ENCODE peak calls at places on chromosomes 3 and 15, in five cellular contexts. P is mucosa of gallbladder; L is activated CD4-positive, alpha-beta T cell treated with anti-CD3 and anti-CD28 coated beads, Interleukin-2, amount 50 U/mL, for 48 hours; Q is glutamatergic neuron; F is fibroblast of the aortic adventitia. H is an unnamed sample.

GRCh38 chr3:73255609-73256029 is 194.2 kb downstream of the EBLN2 start:
- DNase-seq in F (peak; percentile 87), P (peak; percentile 50), Q (no peak), L (no peak), H (no peak)

GRCh38 chr15:80478075-80478474 is 73.9 kb downstream of the ARNT2 start:
- DNase-seq in L (no peak), P (no peak), F (peak; percentile 87), Q (no peak), H (no peak)

GRCh38 chr15:85333132-85333831 is 47.1 kb upstream of the AKAP13 start:
- DNase-seq in Q (no peak), P (peak; percentile 38), L (no peak), F (peak; percentile 98), H (no peak)

GRCh38 chr3:171192176-171192854 is 165.8 kb upstream of the SLC2A2 start:
- DNase-seq in P (no peak), F (peak; percentile 96), Q (no peak), L (no peak), H (peak; percentile 51)

GRCh38 chr3:115098354-115099073 is 48.6 kb downstream of the ZBTB20 start:
- DNase-seq in L (no peak), F (no peak), P (no peak), Q (no peak), H (no peak)

GRCh38 chr15:50496692-50497091 is 49.8 kb downstream of the USP50 start:
- DNase-seq in Q (no peak), P (no peak), F (no peak), L (no peak), H (no peak)

GRCh38 chr15:52117549-52117948 is 5.0 kb upstream of the BCL2L10 start:
- DNase-seq in Q (no peak), F (no peak), P (no peak), L (no peak), H (no peak)

GRCh38 chr15:57873564-57874209 is 167.2 kb downstream of the POLR2M start:
- DNase-seq in L (no peak), Q (no peak), F (peak; percentile 57), P (no peak), H (no peak)

GRCh38 chr3:157104521-157104920 is 55.4 kb downstream of the CCNL1 start:
- DNase-seq in Q (no peak), L (no peak), F (peak; percentile 34), P (no peak), H (no peak)

H was measured in mesendoderm.